ENCODE peak calls at places on chromosome 1, in ten cellular contexts. I is activated naive CD4-positive, alpha-beta T cell; B is GM04504; Z is HL-60; Q is HFF-Myc; O is stimulated activated CD8-positive, alpha-beta memory T cell treated with anti-CD3 and anti-CD28 coated beads, Interleukin-4, amount 100 ng/mL, for 48 hours; E is foreskin fibroblast; R is erythroblast; W is LNCaP clone FGC; H is activated T-helper 1 cell treated with Interleukin-2 at 50 U/mL for 16 hours. Y is an unnamed sample.

GRCh38 chr1:88062650-88063153 is 621.4 kb upstream of the PKN2 start:
- DNase-seq in H (no peak), R (no peak), Z (no peak), E (no peak), B (no peak), Q (no peak), W (no peak), I (no peak), O (no peak), Y (no peak)

GRCh38 chr1:85607913-85608250 is 27.3 kb downstream of the CCN1 start:
- DNase-seq in Z (no peak), O (no peak), H (no peak), B (no peak), R (no peak), W (no peak), I (no peak), Q (no peak), E (no peak), Y (no peak)

GRCh38 chr1:169105434-169106094 is 926 bp upstream of the ATP1B1 start:
- DNase-seq in B (no peak), I (no peak), O (peak), H (peak), W (no peak), E (no peak), Z (peak), R (peak), Q (no peak), Y (no peak)

GRCh38 chr1:234737210-234737761 is 127.3 kb upstream of the IRF2BP2 start:
- DNase-seq in H (no peak), I (no peak), Q (no peak), W (no peak), Z (no peak), B (no peak), O (no peak), R (no peak), E (no peak), Y (no peak)

GRCh38 chr1:161727343-161727924 is 6.1 kb downstream of the FCRLB start:
- DNase-seq in Q (no peak), E (peak), H (peak), Z (no peak), I (no peak), O (peak), B (peak), W (no peak), R (peak), Y (no peak)

GRCh38 chr1:115453666-115454065 is 115.6 kb upstream of the NGF start:
- DNase-seq in E (no peak), B (no peak), Z (no peak), I (no peak), R (no peak), Q (no peak), W (no peak), H (no peak), O (no peak), Y (no peak)

GRCh38 chr1:224526771-224527170 is 89.3 kb upstream of the CNIH3 start:
- DNase-seq in B (no peak), Q (no peak), R (no peak), E (no peak), Z (no peak), W (no peak), I (no peak), H (no peak), O (no peak), Y (no peak)

GRCh38 chr1:230104395-230105244 is 37.6 kb downstream of the GALNT2 start:
- DNase-seq in W (peak), B (peak), Z (peak), R (peak), H (peak), O (peak), Q (peak), I (peak), E (peak), Y (peak)

GRCh38 chr1:178120088-178120487 is 26.2 kb downstream of the RASAL2 start:
- DNase-seq in Q (no peak), H (no peak), Z (no peak), I (no peak), W (no peak), R (no peak), E (no peak), B (no peak), O (no peak), Y (no peak)

GRCh38 chr1:94596260-94596659 is 54.7 kb upstream of the F3 start:
- DNase-seq in Q (no peak), W (no peak), H (no peak), O (no peak), E (no peak), Z (no peak), B (no peak), R (no peak), I (no peak), Y (no peak)

GRCh38 chr1:202810615-202811295 is at the start of gene PCAT6:
- DNase-seq in H (peak), Q (peak), Z (peak), W (peak), R (peak), I (peak), O (peak), B (peak), E (peak), Y (peak)